ENCODE peak calls at places on chromosomes 13 and 19, in ten cellular contexts. V, T, A, I, B, D, J, L, Z and S are unnamed samples.

GRCh38 chr19:10835089-10835753 is 791 bp downstream of the TMED1 start:
- DNase-seq in V (no peak), T (no peak), A (no peak), I (no peak), B (no peak), D (peak), J (peak), L (no peak), Z (peak), S (no peak)

GRCh38 chr19:34588249-34588648 is 88.7 kb downstream of the SCGB2B2 start:
- DNase-seq in V (no peak), T (no peak), A (no peak), I (no peak), B (no peak), D (no peak), J (no peak), L (no peak), Z (no peak), S (no peak)

GRCh38 chr13:44147222-44147621 is 226.4 kb upstream of the SERP2 start:
- DNase-seq in V (no peak), T (no peak), A (peak), I (no peak), B (no peak), D (no peak), J (no peak), L (no peak), Z (no peak), S (no peak)

GRCh38 chr13:29801737-29802305 is 48.6 kb downstream of the UBL3 start:
- DNase-seq in V (no peak), T (no peak), A (no peak), I (peak), B (no peak), D (no peak), J (peak), L (no peak), Z (no peak), S (no peak)

GRCh38 chr19:47421844-47422395 is 2.6 kb upstream of the MEIS3 start:
- DNase-seq in V (no peak), T (no peak), A (peak), I (no peak), B (no peak), D (no peak), J (peak), L (no peak), Z (no peak), S (no peak)

GRCh38 chr19:55189424-55189823 is 9.3 kb upstream of the SYT5 start:
- DNase-seq in V (no peak), T (peak), A (no peak), I (no peak), B (peak), D (no peak), J (no peak), L (peak), Z (peak), S (peak)

GRCh38 chr13:98080280-98080679 is 62.6 kb upstream of the FARP1 start:
- DNase-seq in V (no peak), T (no peak), A (no peak), I (no peak), B (no peak), D (no peak), J (no peak), L (no peak), Z (no peak), S (no peak)

GRCh38 chr13:46168341-46168740 is 13.6 kb downstream of the LCP1 start:
- DNase-seq in V (no peak), T (no peak), A (no peak), I (peak), B (no peak), D (no peak), J (no peak), L (no peak), Z (no peak), S (no peak)

GRCh38 chr13:94329754-94330551 is 149.5 kb downstream of the DCT start:
- DNase-seq in V (no peak), T (no peak), A (no peak), I (no peak), B (no peak), D (no peak), J (no peak), L (peak), Z (no peak), S (no peak)

GRCh38 chr19:6694147-6694815 is 24.3 kb upstream of the TNFSF14 start:
- DNase-seq in V (no peak), T (no peak), A (no peak), I (peak), B (no peak), D (no peak), J (no peak), L (no peak), Z (no peak), S (no peak)

GRCh38 chr19:609001-609340 is 19.3 kb downstream of the HCN2 start:
- DNase-seq in V (no peak), T (peak), A (no peak), I (no peak), B (no peak), D (no peak), J (no peak), L (no peak), Z (peak), S (peak)